ENCODE peak calls at places on chromosomes 13 and 19, in ten cellular contexts. D is spleen, M is stomach, Y is sigmoid colon, K is vagina, S is endothelial cell of umbilical vein, B is upper lobe of left lung, A is K562, N is transverse colon, J is HepG2. X is an unnamed sample.
A peak's percentile ranks its signal among the peaks of the same experiment; 100 is the strongest.

GRCh38 chr13:109666656-109667448 is 119.5 kb downstream of the IRS2 start:
- DNase-seq in D (no peak), M (peak; percentile 26), Y (no peak), K (no peak), S (no peak), B (no peak), A (no peak), N (no peak), J (no peak), X (no peak)

GRCh38 chr13:20198781-20199180 is 6.0 kb upstream of the GJB2 start:
- DNase-seq in D (no peak), M (no peak), Y (no peak), K (no peak), S (no peak), B (no peak), A (no peak), N (no peak), J (peak; percentile 38), X (no peak)

GRCh38 chr19:46607441-46607841 is 6.3 kb downstream of the CALM3 start:
- DNase-seq in D (peak; percentile 71), M (no peak), Y (peak; percentile 62), K (no peak), S (no peak), B (no peak), A (no peak), N (peak; percentile 6), J (no peak), X (peak; percentile 22)

GRCh38 chr19:46715620-46716012 is 1.3 kb downstream of the PRKD2 start:
- DNase-seq in D (peak; percentile 77), M (no peak), Y (peak; percentile 67), K (no peak), S (no peak), B (no peak), A (no peak), N (no peak), J (no peak), X (no peak)

GRCh38 chr13:32267836-32268439 is 47.2 kb downstream of the ZAR1L start:
- DNase-seq in D (no peak), M (peak; percentile 57), Y (no peak), K (no peak), S (peak; percentile 47), B (no peak), A (no peak), N (peak; percentile 61), J (no peak), X (no peak)

GRCh38 chr19:43798026-43798545 is 4.2 kb downstream of the LYPD5 start:
- DNase-seq in D (no peak), M (no peak), Y (no peak), K (no peak), S (no peak), B (no peak), A (no peak), N (no peak), J (no peak), X (no peak)

GRCh38 chr19:10389863-10390262 is 9.5 kb upstream of the TYK2 start:
- DNase-seq in D (no peak), M (no peak), Y (no peak), K (no peak), S (no peak), B (no peak), A (no peak), N (no peak), J (no peak), X (no peak)

GRCh38 chr19:43984687-43985000 is 656 bp downstream of the ZNF155 start:
- DNase-seq in D (peak; percentile 72), M (no peak), Y (no peak), K (no peak), S (no peak), B (peak; percentile 21), A (no peak), N (peak; percentile 9), J (no peak), X (no peak)

GRCh38 chr19:54389556-54389955 is 24.8 kb upstream of the LAIR1 start:
- DNase-seq in D (no peak), M (no peak), Y (no peak), K (no peak), S (no peak), B (no peak), A (no peak), N (no peak), J (no peak), X (no peak)

DNA sequence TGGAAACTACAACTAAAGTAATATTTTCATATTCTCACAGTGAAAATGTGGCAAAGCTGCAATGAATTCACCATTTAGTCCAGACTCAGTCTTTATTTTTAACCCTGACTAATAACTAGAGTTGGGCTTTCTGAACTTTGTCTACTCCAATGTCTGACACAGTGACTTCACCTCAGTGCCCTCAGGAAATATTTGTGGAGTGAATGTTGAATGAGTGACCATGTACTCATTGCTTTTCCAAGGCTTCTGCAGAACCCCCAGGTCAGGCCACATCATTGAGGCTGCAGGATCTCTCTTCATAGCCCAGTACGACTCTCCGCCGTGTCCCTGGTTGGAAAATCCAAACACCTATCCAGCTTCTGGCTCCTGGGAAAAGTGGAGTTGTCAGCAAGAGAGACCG is 1.8 kb downstream of the ZNF175 start:
- DNase-seq in D (no peak), M (no peak), Y (no peak), K (no peak), S (peak; percentile 71), B (no peak), A (no peak), N (no peak), J (no peak), X (no peak)
- TF ChIP-seq POLR2A in D (no peak), M (no peak), Y (no peak), K (no peak), S (no peak), B (no peak), A (no peak), N (no peak), J (no peak), X (no peak)

DNA sequence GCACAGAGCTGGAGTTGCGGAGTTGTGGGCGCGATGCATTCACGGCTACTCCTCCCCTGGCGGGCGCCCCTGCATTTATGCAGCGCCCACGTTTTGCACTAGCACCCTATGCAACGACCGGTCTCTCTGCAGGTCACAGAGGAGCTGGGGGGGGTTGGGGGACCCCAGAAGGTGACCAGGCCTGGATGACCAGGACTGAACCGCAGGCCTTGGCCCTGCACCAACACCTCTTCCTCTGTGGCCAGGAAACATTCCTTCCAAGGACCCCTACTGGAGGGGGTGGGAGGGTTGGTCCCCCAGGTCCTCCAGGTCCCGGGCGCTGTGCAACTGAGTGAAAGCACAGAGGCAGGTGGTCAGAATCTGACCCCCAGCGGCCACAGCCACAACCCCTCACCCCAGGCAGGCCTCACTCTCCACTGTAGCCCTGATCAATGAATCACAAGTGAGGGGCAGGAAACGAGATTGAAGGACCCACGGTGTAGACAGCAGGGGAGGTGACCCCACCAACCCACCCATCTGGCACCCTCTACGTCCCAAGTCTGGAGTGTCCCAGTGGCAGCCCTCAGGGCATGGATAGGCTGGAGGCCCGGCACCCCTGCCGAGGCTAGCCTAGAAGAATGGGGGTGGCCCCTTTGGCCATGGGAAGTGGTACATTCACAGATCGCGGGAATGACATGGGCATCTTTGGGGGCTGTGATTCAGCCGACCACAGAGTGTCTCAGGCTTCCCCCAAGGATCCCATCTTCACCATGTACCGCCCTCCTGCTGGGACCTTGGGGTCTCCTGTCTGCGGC is 11.1 kb upstream of the MKNK2 start:
- DNase-seq in D (peak; percentile 79), M (no peak), Y (no peak), K (no peak), S (no peak), B (no peak), A (peak; percentile 32), N (no peak), J (peak; percentile 33), X (no peak)
- TF ChIP-seq POLR2AphosphoS5 in D (no peak), M (no peak), Y (no peak), K (no peak), S (no peak), B (no peak), A (no peak), N (no peak), J (no peak), X (no peak)

DNA sequence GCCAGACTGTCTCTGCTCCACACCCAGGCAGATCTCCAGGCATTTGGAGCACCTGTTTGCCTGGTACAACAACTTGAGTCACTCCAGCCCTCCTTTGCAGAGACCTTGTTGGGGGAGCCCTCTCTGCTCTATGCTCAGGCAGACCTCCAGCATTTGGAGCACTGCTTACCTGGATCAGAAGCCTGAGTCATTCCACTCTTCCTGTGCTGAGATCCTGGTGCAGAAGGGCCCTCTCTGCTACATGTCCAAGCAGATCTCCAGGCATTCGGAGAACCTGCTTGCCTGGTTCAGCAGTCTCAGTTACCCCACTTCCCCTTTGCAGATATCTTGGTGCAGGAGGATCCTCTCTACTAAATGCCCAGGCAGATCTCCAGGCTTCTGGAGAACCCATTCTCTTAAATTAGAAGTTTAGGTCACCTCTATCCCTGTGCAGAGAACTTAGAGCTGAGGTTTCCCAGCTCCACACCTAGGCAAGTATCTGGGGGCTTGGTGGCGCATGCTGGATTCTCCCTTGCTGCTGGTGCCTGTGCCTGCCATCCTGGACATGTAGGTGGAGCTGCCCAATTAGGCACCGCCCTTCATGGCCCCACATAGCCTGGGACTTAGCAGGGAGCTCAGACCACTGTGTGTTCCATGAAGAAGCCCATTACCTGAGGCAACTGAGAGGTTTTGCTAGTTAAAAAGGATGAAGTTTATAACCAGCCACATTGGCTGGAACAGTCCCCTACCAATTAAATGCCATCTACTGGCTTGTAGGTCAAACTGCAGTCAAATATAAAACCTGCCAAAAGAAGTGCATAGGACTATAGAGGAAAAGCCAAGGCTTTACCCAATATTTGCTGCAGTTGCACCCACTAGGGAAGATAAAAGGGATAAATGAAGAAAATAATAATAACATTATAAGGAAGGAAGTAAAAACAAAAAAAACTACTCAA is 97.6 kb upstream of the SLITRK6 start:
- DNase-seq in D (peak; percentile 43), M (no peak), Y (no peak), K (no peak), S (no peak), B (no peak), A (no peak), N (no peak), J (no peak), X (no peak)
- TF ChIP-seq CTCF in D (no peak), M (no peak), Y (no peak), K (no peak), S (no peak), B (no peak), A (no peak), N (no peak), J (peak; percentile 8), X (no peak)

DNA sequence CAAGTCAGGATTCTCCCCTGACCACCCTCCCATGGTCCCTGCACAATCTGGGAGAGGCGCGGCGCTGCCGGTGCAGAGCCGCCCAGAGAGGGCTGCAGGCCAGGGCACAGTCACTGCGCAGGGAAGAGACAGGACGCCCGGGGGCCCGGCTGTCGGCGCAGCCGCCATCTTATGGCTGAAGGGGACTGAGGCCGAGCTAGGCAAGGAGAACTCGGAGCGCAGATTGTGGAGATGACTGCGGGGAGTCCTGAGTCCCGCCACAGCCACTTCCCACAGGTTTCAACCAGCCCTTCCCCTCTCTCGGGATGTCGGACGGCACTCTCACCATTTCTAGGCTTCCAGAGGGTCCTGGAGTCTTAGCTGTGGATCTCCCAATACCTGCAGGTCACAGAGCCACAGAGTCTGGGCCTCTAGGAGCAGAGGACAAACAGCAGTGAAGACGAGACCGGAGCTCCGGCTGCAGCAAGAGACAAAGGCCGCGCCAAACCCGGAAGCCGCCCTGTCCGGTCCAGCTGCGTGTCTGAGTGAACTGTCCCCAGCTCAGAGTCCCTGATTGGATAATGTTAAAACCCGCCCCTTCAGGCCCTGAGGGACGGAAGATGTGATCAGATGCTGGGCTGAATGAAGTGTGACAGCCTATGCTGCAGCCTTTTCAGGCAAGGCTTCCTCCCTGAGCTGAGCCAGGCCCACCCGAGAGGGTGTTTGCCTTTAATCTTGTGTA is at the start of gene ZNF708:
- DNase-seq in D (peak; percentile 95), M (peak; percentile 86), Y (peak; percentile 93), K (peak; percentile 96), S (peak; percentile 90), B (peak; percentile 91), A (peak; percentile 90), N (peak; percentile 89), J (peak; percentile 94), X (peak; percentile 88)
- TF ChIP-seq POLR2A in D (peak; percentile 44), M (no peak), Y (peak; percentile 84), K (no peak), S (peak; percentile 89), B (peak; percentile 84), A (peak; percentile 90), N (peak; percentile 86), J (peak; percentile 84), X (peak; percentile 50)

X was measured in breast epithelium.